ENCODE peak calls at places on chromosomes 5 and 9, in five cellular contexts. One of them, this sample, is unnamed.

GRCh38 chr5:3657364-3658003 is 61.9 kb downstream of the IRX1 start:
- DNase-seq in activated T-helper 1 cell treated with Interleukin-2 at 50 U/mL for 16 hours: no peak
- DNase-seq in iPS-NIHi11: no peak
- DNase-seq in breast epithelium: no peak
- DNase-seq in NCI-H2081: no peak
- DNase-seq in this sample: no peak

GRCh38 chr9:94800424-94801117 is 74.1 kb downstream of the AOPEP start:
- DNase-seq in activated T-helper 1 cell treated with Interleukin-2 at 50 U/mL for 16 hours: no peak
- DNase-seq in iPS-NIHi11: no peak
- DNase-seq in breast epithelium: no peak
- DNase-seq in NCI-H2081: no peak
- DNase-seq in this sample: no peak

GRCh38 chr9:127966416-127967150 is 14.2 kb downstream of the EEIG1 start:
- DNase-seq in activated T-helper 1 cell treated with Interleukin-2 at 50 U/mL for 16 hours: no peak
- DNase-seq in iPS-NIHi11: no peak
- DNase-seq in breast epithelium: no peak
- DNase-seq in NCI-H2081: peak; percentile 45
- DNase-seq in this sample: no peak

GRCh38 chr9:86470326-86470725 is 116.1 kb upstream of the TUT7 start:
- DNase-seq in activated T-helper 1 cell treated with Interleukin-2 at 50 U/mL for 16 hours: no peak
- DNase-seq in iPS-NIHi11: no peak
- DNase-seq in breast epithelium: no peak
- DNase-seq in NCI-H2081: no peak
- DNase-seq in this sample: no peak

GRCh38 chr5:59819806-59820205 is 73.7 kb downstream of the PDE4D start:
- DNase-seq in activated T-helper 1 cell treated with Interleukin-2 at 50 U/mL for 16 hours: no peak
- DNase-seq in iPS-NIHi11: no peak
- DNase-seq in breast epithelium: no peak
- DNase-seq in NCI-H2081: no peak
- DNase-seq in this sample: no peak

GRCh38 chr5:66553368-66553912 is 42.8 kb upstream of the MAST4 start:
- DNase-seq in activated T-helper 1 cell treated with Interleukin-2 at 50 U/mL for 16 hours: no peak
- DNase-seq in iPS-NIHi11: no peak
- DNase-seq in breast epithelium: no peak
- DNase-seq in NCI-H2081: no peak
- DNase-seq in this sample: no peak

GRCh38 chr5:18024542-18024941 is 390.3 kb downstream of the TAF11L14 start:
- DNase-seq in activated T-helper 1 cell treated with Interleukin-2 at 50 U/mL for 16 hours: no peak
- DNase-seq in iPS-NIHi11: no peak
- DNase-seq in breast epithelium: no peak
- DNase-seq in NCI-H2081: no peak
- DNase-seq in this sample: no peak

GRCh38 chr5:35483797-35484196 is 133.9 kb upstream of the SPEF2 start:
- DNase-seq in activated T-helper 1 cell treated with Interleukin-2 at 50 U/mL for 16 hours: no peak
- DNase-seq in iPS-NIHi11: no peak
- DNase-seq in breast epithelium: no peak
- DNase-seq in NCI-H2081: no peak
- DNase-seq in this sample: no peak

This sample was measured in NCI-H345.